ENCODE peak calls at places on chromosomes 16 and 17, in six cellular contexts. One of them, this sample, is unnamed.

GRCh38 chr16:12160249-12160648 is 183.7 kb downstream of the SNX29 start:
- DNase-seq in kidney epithelial cell: no peak
- DNase-seq in stimulated activated CD4-positive, alpha-beta T cell treated with anti-CD3 and anti-CD28 coated beads, Interleukin-4, amount 100 ng/mL, for 4 hours: no peak
- DNase-seq in iris pigment epithelial cell: peak
- DNase-seq in fibroblast of the aortic adventitia: peak
- DNase-seq in glutamatergic neuron: no peak
- DNase-seq in this sample: no peak

GRCh38 chr17:17118399-17118798 is 76.1 kb downstream of the MPRIP start:
- DNase-seq in iris pigment epithelial cell: no peak
- DNase-seq in fibroblast of the aortic adventitia: no peak
- DNase-seq in stimulated activated CD4-positive, alpha-beta T cell treated with anti-CD3 and anti-CD28 coated beads, Interleukin-4, amount 100 ng/mL, for 4 hours: no peak
- DNase-seq in glutamatergic neuron: no peak
- DNase-seq in kidney epithelial cell: no peak
- DNase-seq in this sample: no peak

GRCh38 chr17:78330570-78331224 is 29.2 kb downstream of the SOCS3 start:
- DNase-seq in kidney epithelial cell: no peak
- DNase-seq in stimulated activated CD4-positive, alpha-beta T cell treated with anti-CD3 and anti-CD28 coated beads, Interleukin-4, amount 100 ng/mL, for 4 hours: no peak
- DNase-seq in iris pigment epithelial cell: no peak
- DNase-seq in glutamatergic neuron: no peak
- DNase-seq in fibroblast of the aortic adventitia: no peak
- DNase-seq in this sample: no peak

GRCh38 chr17:56125830-56126819 is 27.1 kb upstream of the ANKFN1 start:
- DNase-seq in iris pigment epithelial cell: peak
- DNase-seq in glutamatergic neuron: peak
- DNase-seq in stimulated activated CD4-positive, alpha-beta T cell treated with anti-CD3 and anti-CD28 coated beads, Interleukin-4, amount 100 ng/mL, for 4 hours: no peak
- DNase-seq in kidney epithelial cell: no peak
- DNase-seq in fibroblast of the aortic adventitia: peak
- DNase-seq in this sample: no peak

GRCh38 chr17:27362909-27363308 is 69.0 kb downstream of the WSB1 start:
- DNase-seq in stimulated activated CD4-positive, alpha-beta T cell treated with anti-CD3 and anti-CD28 coated beads, Interleukin-4, amount 100 ng/mL, for 4 hours: no peak
- DNase-seq in fibroblast of the aortic adventitia: no peak
- DNase-seq in iris pigment epithelial cell: no peak
- DNase-seq in kidney epithelial cell: no peak
- DNase-seq in glutamatergic neuron: no peak
- DNase-seq in this sample: no peak

GRCh38 chr17:66172706-66173223 is 19.2 kb downstream of the CEP112 start:
- DNase-seq in stimulated activated CD4-positive, alpha-beta T cell treated with anti-CD3 and anti-CD28 coated beads, Interleukin-4, amount 100 ng/mL, for 4 hours: no peak
- DNase-seq in glutamatergic neuron: no peak
- DNase-seq in iris pigment epithelial cell: no peak
- DNase-seq in kidney epithelial cell: no peak
- DNase-seq in fibroblast of the aortic adventitia: no peak
- DNase-seq in this sample: no peak

GRCh38 chr17:3804503-3804931 is 3.5 kb upstream of the ITGAE start:
- DNase-seq in kidney epithelial cell: peak
- DNase-seq in iris pigment epithelial cell: peak
- DNase-seq in stimulated activated CD4-positive, alpha-beta T cell treated with anti-CD3 and anti-CD28 coated beads, Interleukin-4, amount 100 ng/mL, for 4 hours: no peak
- DNase-seq in fibroblast of the aortic adventitia: peak
- DNase-seq in glutamatergic neuron: no peak
- DNase-seq in this sample: no peak

GRCh38 chr16:29158031-29158430 is 173.2 kb downstream of the LAT start:
- DNase-seq in iris pigment epithelial cell: no peak
- DNase-seq in stimulated activated CD4-positive, alpha-beta T cell treated with anti-CD3 and anti-CD28 coated beads, Interleukin-4, amount 100 ng/mL, for 4 hours: no peak
- DNase-seq in kidney epithelial cell: no peak
- DNase-seq in glutamatergic neuron: no peak
- DNase-seq in fibroblast of the aortic adventitia: peak
- DNase-seq in this sample: no peak

GRCh38 chr17:1908699-1909309 is 79.0 kb downstream of the RPA1 start:
- DNase-seq in iris pigment epithelial cell: peak
- DNase-seq in fibroblast of the aortic adventitia: peak
- DNase-seq in kidney epithelial cell: peak
- DNase-seq in stimulated activated CD4-positive, alpha-beta T cell treated with anti-CD3 and anti-CD28 coated beads, Interleukin-4, amount 100 ng/mL, for 4 hours: peak
- DNase-seq in glutamatergic neuron: peak
- DNase-seq in this sample: peak

GRCh38 chr17:29179232-29180036 is 764 bp downstream of the MYO18A start:
- DNase-seq in fibroblast of the aortic adventitia: no peak
- DNase-seq in glutamatergic neuron: peak
- DNase-seq in iris pigment epithelial cell: no peak
- DNase-seq in kidney epithelial cell: no peak
- DNase-seq in stimulated activated CD4-positive, alpha-beta T cell treated with anti-CD3 and anti-CD28 coated beads, Interleukin-4, amount 100 ng/mL, for 4 hours: no peak
- DNase-seq in this sample: peak

GRCh38 chr16:3022208-3022696 is 1.5 kb downstream of the HCFC1R1 start:
- DNase-seq in glutamatergic neuron: peak
- DNase-seq in fibroblast of the aortic adventitia: peak
- DNase-seq in kidney epithelial cell: peak
- DNase-seq in stimulated activated CD4-positive, alpha-beta T cell treated with anti-CD3 and anti-CD28 coated beads, Interleukin-4, amount 100 ng/mL, for 4 hours: peak
- DNase-seq in iris pigment epithelial cell: peak
- DNase-seq in this sample: peak

GRCh38 chr16:81482329-81483063 is 37.9 kb downstream of the CMIP start:
- DNase-seq in glutamatergic neuron: no peak
- DNase-seq in iris pigment epithelial cell: no peak
- DNase-seq in stimulated activated CD4-positive, alpha-beta T cell treated with anti-CD3 and anti-CD28 coated beads, Interleukin-4, amount 100 ng/mL, for 4 hours: no peak
- DNase-seq in kidney epithelial cell: no peak
- DNase-seq in fibroblast of the aortic adventitia: no peak
- DNase-seq in this sample: no peak

GRCh38 chr16:775236-775796 is 12.9 kb downstream of the RPUSD1 start:
- DNase-seq in glutamatergic neuron: no peak
- DNase-seq in kidney epithelial cell: no peak
- DNase-seq in iris pigment epithelial cell: no peak
- DNase-seq in fibroblast of the aortic adventitia: no peak
- DNase-seq in stimulated activated CD4-positive, alpha-beta T cell treated with anti-CD3 and anti-CD28 coated beads, Interleukin-4, amount 100 ng/mL, for 4 hours: no peak
- DNase-seq in this sample: no peak

GRCh38 chr17:63578769-63579111 is 22.0 kb upstream of the TACO1 start:
- DNase-seq in fibroblast of the aortic adventitia: no peak
- DNase-seq in iris pigment epithelial cell: no peak
- DNase-seq in stimulated activated CD4-positive, alpha-beta T cell treated with anti-CD3 and anti-CD28 coated beads, Interleukin-4, amount 100 ng/mL, for 4 hours: no peak
- DNase-seq in kidney epithelial cell: no peak
- DNase-seq in glutamatergic neuron: no peak
- DNase-seq in this sample: no peak

GRCh38 chr16:87710887-87711286 is 54.9 kb downstream of the KLHDC4 start:
- DNase-seq in kidney epithelial cell: no peak
- DNase-seq in fibroblast of the aortic adventitia: no peak
- DNase-seq in glutamatergic neuron: no peak
- DNase-seq in iris pigment epithelial cell: no peak
- DNase-seq in stimulated activated CD4-positive, alpha-beta T cell treated with anti-CD3 and anti-CD28 coated beads, Interleukin-4, amount 100 ng/mL, for 4 hours: no peak
- DNase-seq in this sample: no peak

GRCh38 chr16:83966153-83966696 is 1.8 kb upstream of the NECAB2 start:
- DNase-seq in glutamatergic neuron: no peak
- DNase-seq in kidney epithelial cell: no peak
- DNase-seq in fibroblast of the aortic adventitia: no peak
- DNase-seq in iris pigment epithelial cell: no peak
- DNase-seq in stimulated activated CD4-positive, alpha-beta T cell treated with anti-CD3 and anti-CD28 coated beads, Interleukin-4, amount 100 ng/mL, for 4 hours: no peak
- DNase-seq in this sample: no peak

GRCh38 chr16:14448874-14449273 is 181.2 kb downstream of the PARN start:
- DNase-seq in glutamatergic neuron: no peak
- DNase-seq in kidney epithelial cell: no peak
- DNase-seq in fibroblast of the aortic adventitia: no peak
- DNase-seq in iris pigment epithelial cell: no peak
- DNase-seq in stimulated activated CD4-positive, alpha-beta T cell treated with anti-CD3 and anti-CD28 coated beads, Interleukin-4, amount 100 ng/mL, for 4 hours: no peak
- DNase-seq in this sample: no peak

GRCh38 chr16:57260294-57260929 is 15.4 kb downstream of the ARL2BP start:
- DNase-seq in iris pigment epithelial cell: peak
- DNase-seq in glutamatergic neuron: peak
- DNase-seq in fibroblast of the aortic adventitia: peak
- DNase-seq in stimulated activated CD4-positive, alpha-beta T cell treated with anti-CD3 and anti-CD28 coated beads, Interleukin-4, amount 100 ng/mL, for 4 hours: no peak
- DNase-seq in kidney epithelial cell: peak
- DNase-seq in this sample: peak

GRCh38 chr16:30902070-30902972 is 5.9 kb downstream of the CTF1 start:
- DNase-seq in kidney epithelial cell: no peak
- DNase-seq in fibroblast of the aortic adventitia: peak
- DNase-seq in stimulated activated CD4-positive, alpha-beta T cell treated with anti-CD3 and anti-CD28 coated beads, Interleukin-4, amount 100 ng/mL, for 4 hours: peak
- DNase-seq in glutamatergic neuron: peak
- DNase-seq in iris pigment epithelial cell: peak
- DNase-seq in this sample: no peak

GRCh38 chr17:35160354-35161201 is 13.0 kb downstream of the UNC45B start:
- DNase-seq in glutamatergic neuron: no peak
- DNase-seq in kidney epithelial cell: no peak
- DNase-seq in stimulated activated CD4-positive, alpha-beta T cell treated with anti-CD3 and anti-CD28 coated beads, Interleukin-4, amount 100 ng/mL, for 4 hours: peak
- DNase-seq in iris pigment epithelial cell: no peak
- DNase-seq in fibroblast of the aortic adventitia: no peak
- DNase-seq in this sample: no peak

GRCh38 chr17:13120864-13121263 is 103.0 kb upstream of the ELAC2 start:
- DNase-seq in fibroblast of the aortic adventitia: no peak
- DNase-seq in iris pigment epithelial cell: no peak
- DNase-seq in glutamatergic neuron: no peak
- DNase-seq in stimulated activated CD4-positive, alpha-beta T cell treated with anti-CD3 and anti-CD28 coated beads, Interleukin-4, amount 100 ng/mL, for 4 hours: no peak
- DNase-seq in kidney epithelial cell: no peak
- DNase-seq in this sample: no peak

GRCh38 chr17:57415737-57416354 is 159.5 kb downstream of the MSI2 start:
- DNase-seq in iris pigment epithelial cell: no peak
- DNase-seq in kidney epithelial cell: no peak
- DNase-seq in glutamatergic neuron: no peak
- DNase-seq in fibroblast of the aortic adventitia: no peak
- DNase-seq in stimulated activated CD4-positive, alpha-beta T cell treated with anti-CD3 and anti-CD28 coated beads, Interleukin-4, amount 100 ng/mL, for 4 hours: no peak
- DNase-seq in this sample: no peak

GRCh38 chr16:71659471-71659870 is 33.5 kb downstream of the MARVELD3 start:
- DNase-seq in glutamatergic neuron: no peak
- DNase-seq in fibroblast of the aortic adventitia: no peak
- DNase-seq in iris pigment epithelial cell: no peak
- DNase-seq in stimulated activated CD4-positive, alpha-beta T cell treated with anti-CD3 and anti-CD28 coated beads, Interleukin-4, amount 100 ng/mL, for 4 hours: no peak
- DNase-seq in kidney epithelial cell: no peak
- DNase-seq in this sample: no peak

This sample was measured in foreskin keratinocyte.